ENCODE peak calls at places on chromosomes 12 and 14, in five cellular contexts. A is HS-27A, Q is germinal center, M is WTC11, Y is globus pallidus. N is an unnamed sample.

GRCh38 chr14:104782086-104782822 is 13.3 kb downstream of the AKT1 start:
- DNase-seq in A (no peak), Q (no peak), M (no peak), Y (no peak), N (no peak)

GRCh38 chr12:120402217-120402616 is 33.3 kb upstream of the MSI1 start:
- DNase-seq in A (no peak), Q (no peak), M (peak; percentile 61), Y (no peak), N (no peak)

GRCh38 chr14:54533100-54533499 is 23.4 kb downstream of the CGRRF1 start:
- DNase-seq in A (no peak), Q (no peak), M (no peak), Y (no peak), N (no peak)

GRCh38 chr12:123047289-123047688 is 66.8 kb downstream of the ARL6IP4 start:
- DNase-seq in A (no peak), Q (no peak), M (no peak), Y (no peak), N (no peak)

GRCh38 chr12:132246997-132247717 is 82.2 kb downstream of the GALNT9 start:
- DNase-seq in A (no peak), Q (no peak), M (no peak), Y (no peak), N (no peak)

GRCh38 chr14:95664046-95664445 is 22.2 kb upstream of the TCL1B start:
- DNase-seq in A (no peak), Q (peak; percentile 47), M (no peak), Y (no peak), N (no peak)

GRCh38 chr12:450438-450837 is 9.3 kb upstream of the B4GALNT3 start:
- DNase-seq in A (no peak), Q (no peak), M (no peak), Y (no peak), N (no peak)

GRCh38 chr12:124441443-124442190 is 125.8 kb downstream of the NCOR2 start:
- DNase-seq in A (peak; percentile 80), Q (no peak), M (no peak), Y (no peak), N (peak; percentile 84)

GRCh38 chr14:49971156-49972141 is 78.6 kb downstream of the ARF6 start:
- DNase-seq in A (no peak), Q (peak; percentile 78), M (no peak), Y (no peak), N (no peak)

GRCh38 chr12:96240656-96241055 is 46.5 kb downstream of the ELK3 start:
- DNase-seq in A (no peak), Q (no peak), M (no peak), Y (no peak), N (no peak)

GRCh38 chr14:49876563-49877127 is 16.2 kb upstream of the ARF6 start:
- DNase-seq in A (no peak), Q (no peak), M (no peak), Y (no peak), N (no peak)

GRCh38 chr12:56288705-56289387 is 11.3 kb downstream of the CS start:
- DNase-seq in A (no peak), Q (no peak), M (no peak), Y (no peak), N (no peak)

GRCh38 chr14:25993830-25994229 is 604.0 kb downstream of the NOVA1 start:
- DNase-seq in A (no peak), Q (no peak), M (no peak), Y (no peak), N (no peak)

GRCh38 chr12:46332260-46332659 is 40.3 kb downstream of the SLC38A2 start:
- DNase-seq in A (peak; percentile 52), Q (no peak), M (no peak), Y (no peak), N (no peak)

GRCh38 chr14:88270781-88271180 is 52.3 kb downstream of the KCNK10 start:
- DNase-seq in A (no peak), Q (no peak), M (peak; percentile 55), Y (no peak), N (no peak)

GRCh38 chr14:77730976-77731497 is 23.1 kb downstream of the SLIRP start:
- DNase-seq in A (no peak), Q (no peak), M (no peak), Y (no peak), N (no peak)